ENCODE peak calls at places on chromosomes 3 and 15, in ten cellular contexts. R is heart left ventricle; N is keratinocyte; V is uterus; Z is fibroblast of lung; U is HCT116; I is HepG2; J is IMR-90; M is lower lobe of right lung; L is CD4-positive, alpha-beta memory T cell. H is an unnamed sample.

GRCh38 chr3:63514678-63515077 is 137.8 kb upstream of the SNTN start:
- DNase-seq in R (no peak), N (no peak), V (no peak), Z (no peak), U (no peak), I (no peak), J (no peak), M (no peak), L (no peak), H (no peak)

GRCh38 chr15:63764912-63765311 is 68.8 kb downstream of the HERC1 start:
- DNase-seq in R (no peak), N (no peak), V (no peak), Z (no peak), U (no peak), I (no peak), J (no peak), M (no peak), L (no peak), H (no peak)

GRCh38 chr15:64842099-64842940 is 605 bp downstream of the PLEKHO2 start:
- DNase-seq in R (peak; percentile 65), N (no peak), V (no peak), Z (no peak), U (no peak), I (no peak), J (peak; percentile 24), M (no peak), L (no peak), H (no peak)

GRCh38 chr15:78195735-78196201 is 38.6 kb downstream of the ACSBG1 start:
- DNase-seq in R (no peak), N (no peak), V (no peak), Z (no peak), U (no peak), I (peak; percentile 10), J (no peak), M (no peak), L (peak; percentile 38), H (peak; percentile 16)

GRCh38 chr3:24713516-24713915 is 218.9 kb upstream of the THRB start:
- DNase-seq in R (no peak), N (no peak), V (no peak), Z (no peak), U (no peak), I (no peak), J (no peak), M (no peak), L (no peak), H (no peak)

GRCh38 chr15:37096878-37097568 is 3.3 kb downstream of the MEIS2 start:
- DNase-seq in R (peak; percentile 31), N (no peak), V (no peak), Z (peak; percentile 32), U (no peak), I (no peak), J (peak; percentile 26), M (no peak), L (no peak), H (no peak)

GRCh38 chr15:40769310-40770146 is at the start of gene C15orf62:
- DNase-seq in R (no peak), N (peak; percentile 82), V (peak; percentile 41), Z (peak; percentile 62), U (no peak), I (no peak), J (peak; percentile 31), M (peak; percentile 74), L (no peak), H (no peak)

GRCh38 chr3:188947983-188948657 is 223.7 kb upstream of the TPRG1 start:
- DNase-seq in R (peak; percentile 97), N (peak; percentile 33), V (peak; percentile 97), Z (peak; percentile 100), U (peak; percentile 84), I (no peak), J (peak; percentile 85), M (peak; percentile 90), L (no peak), H (no peak)

GRCh38 chr3:134008630-134009156 is 21.0 kb downstream of the SLCO2A1 start:
- DNase-seq in R (no peak), N (peak; percentile 80), V (no peak), Z (peak; percentile 54), U (peak; percentile 79), I (no peak), J (peak; percentile 84), M (no peak), L (no peak), H (no peak)

GRCh38 chr15:75235760-75236729 is 22.1 kb upstream of the GOLGA6C start:
- DNase-seq in R (peak; percentile 60), N (no peak), V (peak; percentile 7), Z (no peak), U (no peak), I (no peak), J (no peak), M (no peak), L (no peak), H (no peak)

GRCh38 chr3:189298469-189299375 is 127.0 kb downstream of the TPRG1 start:
- DNase-seq in R (no peak), N (no peak), V (no peak), Z (no peak), U (no peak), I (no peak), J (no peak), M (no peak), L (no peak), H (no peak)

DNA sequence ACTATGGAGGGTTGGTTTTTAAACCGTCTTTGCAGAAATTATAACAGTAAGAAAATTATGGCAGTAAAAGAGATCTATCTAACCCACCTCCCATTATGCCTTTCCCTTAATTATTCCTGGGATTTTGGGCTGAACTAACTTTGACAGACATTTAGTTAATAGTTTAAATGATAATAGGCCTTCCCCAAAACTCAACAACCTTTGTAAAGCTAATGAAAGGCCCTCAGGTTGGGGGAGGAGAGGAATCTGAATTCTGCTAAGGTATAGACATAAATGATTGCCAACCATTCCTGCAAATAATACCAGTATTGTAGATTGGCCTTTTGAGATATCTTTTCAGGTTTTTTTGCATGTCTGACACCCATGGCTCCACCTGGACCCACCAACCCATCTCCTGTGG is 27.2 kb upstream of the OR5K4 start:
- DNase-seq in R (no peak), N (no peak), V (no peak), Z (no peak), U (no peak), I (no peak), J (no peak), M (no peak), L (no peak), H (no peak)
- H3K27ac ChIP-seq in R (no peak overlapping the region), N (no peak overlapping the region), V (no peak overlapping the region), Z (no peak overlapping the region), U (no peak overlapping the region), I (no peak overlapping the region), J (no peak overlapping the region), M (no peak overlapping the region), L (no peak overlapping the region), H (no peak overlapping the region)

GRCh38 chr3:180977498-180977897 is 12.0 kb downstream of the DNAJC19 start:
- DNase-seq in R (no peak), N (no peak), V (no peak), Z (no peak), U (no peak), I (no peak), J (no peak), M (no peak), L (no peak), H (no peak)
- H3K27me3 ChIP-seq in R (no peaks in the 10 kb centered on the region), N (no peaks in the 10 kb centered on the region), V (no peaks in the 10 kb centered on the region), Z (no peaks in the 10 kb centered on the region), U (no peaks in the 10 kb centered on the region), I (no peaks in the 10 kb centered on the region), J (no peaks in the 10 kb centered on the region), M (no peaks in the 10 kb centered on the region), L (no peaks in the 10 kb centered on the region), H (no peaks in the 10 kb centered on the region)

GRCh38 chr3:167209011-167209410 is 171.1 kb downstream of the ZBBX start:
- DNase-seq in R (no peak), N (no peak), V (no peak), Z (no peak), U (no peak), I (no peak), J (no peak), M (no peak), L (no peak), H (no peak)
- H3K27ac ChIP-seq in R (no peak overlapping the region), N (no peak overlapping the region), V (no peak overlapping the region), Z (no peak overlapping the region), U (no peak overlapping the region), I (no peak overlapping the region), J (no peak overlapping the region), M (no peak overlapping the region), L (no peak overlapping the region), H (no peak overlapping the region)

GRCh38 chr15:89436560-89437311 is 59.6 kb downstream of the RHCG start:
- DNase-seq in R (no peak), N (no peak), V (no peak), Z (no peak), U (no peak), I (peak; percentile 50), J (no peak), M (no peak), L (no peak), H (no peak)
- H3K27me3 ChIP-seq in R (peaks cover 27% of the 10 kb centered on the region), N (peaks cover 44% of the 10 kb centered on the region), V (no peaks in the 10 kb centered on the region), Z (peaks cover 29% of the 10 kb centered on the region), U (no peaks in the 10 kb centered on the region), I (peaks cover 4% of the 10 kb centered on the region), J (peaks cover 59% of the 10 kb centered on the region), M (peaks cover 33% of the 10 kb centered on the region), L (no peaks in the 10 kb centered on the region), H (peaks cover 4% of the 10 kb centered on the region)

DNA sequence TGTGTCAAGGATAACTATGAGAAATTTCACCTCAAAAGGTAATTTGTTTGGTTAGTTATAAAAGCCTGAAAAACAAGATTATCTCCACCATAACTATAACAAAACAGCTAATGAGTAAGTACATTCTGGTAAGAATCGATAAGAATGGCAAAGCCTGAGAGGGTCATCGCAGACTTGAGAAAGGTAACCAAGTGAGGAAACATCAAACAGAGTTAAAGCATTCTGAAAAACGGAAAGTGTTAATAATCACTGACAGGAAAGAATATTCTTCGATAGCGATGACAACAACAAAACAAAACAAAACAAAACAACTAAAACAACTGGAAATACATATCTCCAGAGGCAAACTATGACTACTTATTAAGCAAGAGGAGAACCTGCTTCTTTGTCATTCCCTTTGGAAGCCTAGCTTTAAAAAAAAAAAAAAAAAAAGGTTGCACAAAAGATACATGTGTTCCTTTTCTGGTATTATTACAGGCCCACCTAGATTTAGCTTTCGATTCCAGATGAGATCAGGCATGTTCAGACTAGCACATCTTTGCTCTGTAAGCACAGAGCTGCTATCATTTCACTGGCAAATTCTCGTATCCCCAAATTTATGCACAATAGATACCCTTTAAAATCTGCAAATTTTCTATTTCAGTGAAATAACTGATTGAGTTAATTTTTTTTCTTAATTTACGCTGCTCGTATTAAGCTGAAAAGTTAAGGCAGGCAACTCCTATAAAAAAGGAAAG is 155.6 kb downstream of the TIGIT start:
- DNase-seq in R (no peak), N (no peak), V (no peak), Z (no peak), U (no peak), I (no peak), J (no peak), M (no peak), L (no peak), H (no peak)
- H3K27ac ChIP-seq in R (peak overlapping the region; percentile 84), N (no peak overlapping the region), V (peak overlapping the region; percentile 89), Z (peak overlapping the region; percentile 12), U (no peak overlapping the region), I (no peak overlapping the region), J (no peak overlapping the region), M (no peak overlapping the region), L (no peak overlapping the region), H (no peak overlapping the region)